ENCODE peak calls at places on chromosomes 7 and 10, in five cellular contexts. One of them, this sample, is unnamed.

GRCh38 chr10:100878291-100878910 is 34.4 kb upstream of the SLF2 start:
- DNase-seq in adrenal gland: peak
- DNase-seq in transverse colon: peak
- DNase-seq in heart left ventricle: peak
- DNase-seq in testis: peak
- DNase-seq in this sample: peak

GRCh38 chr10:102400061-102400460 is 4.6 kb downstream of the NFKB2 start:
- DNase-seq in adrenal gland: no peak
- DNase-seq in transverse colon: no peak
- DNase-seq in heart left ventricle: no peak
- DNase-seq in testis: no peak
- DNase-seq in this sample: no peak

GRCh38 chr10:34236927-34237326 is 578.2 kb downstream of the PARD3 start:
- DNase-seq in adrenal gland: no peak
- DNase-seq in transverse colon: no peak
- DNase-seq in heart left ventricle: no peak
- DNase-seq in testis: no peak
- DNase-seq in this sample: no peak

GRCh38 chr7:27689045-27689877 is 26.6 kb upstream of the HIBADH start:
- DNase-seq in adrenal gland: peak
- DNase-seq in transverse colon: peak
- DNase-seq in heart left ventricle: no peak
- DNase-seq in testis: peak
- DNase-seq in this sample: peak

GRCh38 chr7:27579565-27579964 is 83.1 kb downstream of the HIBADH start:
- DNase-seq in adrenal gland: no peak
- DNase-seq in transverse colon: no peak
- DNase-seq in heart left ventricle: no peak
- DNase-seq in testis: no peak
- DNase-seq in this sample: no peak

GRCh38 chr10:13862541-13863233 is 275.9 kb downstream of the PRPF18 start:
- DNase-seq in adrenal gland: no peak
- DNase-seq in transverse colon: no peak
- DNase-seq in heart left ventricle: no peak
- DNase-seq in testis: no peak
- DNase-seq in this sample: no peak

GRCh38 chr10:97734021-97734420 is 2.9 kb upstream of the ZFYVE27 start:
- DNase-seq in adrenal gland: no peak
- DNase-seq in transverse colon: no peak
- DNase-seq in heart left ventricle: no peak
- DNase-seq in testis: no peak
- DNase-seq in this sample: no peak

GRCh38 chr10:73083234-73083633 is 13.4 kb downstream of the P4HA1 start:
- DNase-seq in adrenal gland: no peak
- DNase-seq in transverse colon: no peak
- DNase-seq in heart left ventricle: no peak
- DNase-seq in testis: no peak
- DNase-seq in this sample: no peak

GRCh38 chr7:39428221-39428620 is 138.0 kb upstream of the YAE1 start:
- DNase-seq in adrenal gland: no peak
- DNase-seq in transverse colon: no peak
- DNase-seq in heart left ventricle: no peak
- DNase-seq in testis: no peak
- DNase-seq in this sample: no peak

GRCh38 chr7:88885131-88885530 is 89.6 kb upstream of the TEX47 start:
- DNase-seq in adrenal gland: no peak
- DNase-seq in transverse colon: no peak
- DNase-seq in heart left ventricle: no peak
- DNase-seq in testis: no peak
- DNase-seq in this sample: no peak

GRCh38 chr10:80581469-80581835 is 43.8 kb downstream of the SH2D4B start:
- DNase-seq in adrenal gland: no peak
- DNase-seq in transverse colon: peak
- DNase-seq in heart left ventricle: no peak
- DNase-seq in testis: no peak
- DNase-seq in this sample: no peak

GRCh38 chr10:103695584-103696005 is 159.8 kb downstream of the SH3PXD2A start:
- DNase-seq in adrenal gland: no peak
- DNase-seq in transverse colon: peak
- DNase-seq in heart left ventricle: no peak
- DNase-seq in testis: peak
- DNase-seq in this sample: no peak

GRCh38 chr10:12907651-12908050 is 93.9 kb downstream of the CCDC3 start:
- DNase-seq in adrenal gland: no peak
- DNase-seq in transverse colon: no peak
- DNase-seq in heart left ventricle: peak
- DNase-seq in testis: no peak
- DNase-seq in this sample: no peak

GRCh38 chr7:157983442-157984137 is 604.0 kb downstream of the PTPRN2 start:
- DNase-seq in adrenal gland: no peak
- DNase-seq in transverse colon: no peak
- DNase-seq in heart left ventricle: no peak
- DNase-seq in testis: no peak
- DNase-seq in this sample: no peak

GRCh38 chr10:118953999-118954398 is 75.5 kb upstream of the NANOS1 start:
- DNase-seq in adrenal gland: no peak
- DNase-seq in transverse colon: no peak
- DNase-seq in heart left ventricle: no peak
- DNase-seq in testis: peak
- DNase-seq in this sample: no peak

GRCh38 chr7:23298141-23298851 is 843 bp upstream of the MALSU1 start:
- DNase-seq in adrenal gland: peak
- DNase-seq in transverse colon: no peak
- DNase-seq in heart left ventricle: no peak
- DNase-seq in testis: no peak
- DNase-seq in this sample: peak

GRCh38 chr7:98148607-98149006 is 41.9 kb downstream of the LMTK2 start:
- DNase-seq in adrenal gland: no peak
- DNase-seq in transverse colon: no peak
- DNase-seq in heart left ventricle: no peak
- DNase-seq in testis: no peak
- DNase-seq in this sample: no peak

GRCh38 chr10:104349623-104350142 is 4.0 kb upstream of the CFAP58 start:
- DNase-seq in adrenal gland: no peak
- DNase-seq in transverse colon: peak
- DNase-seq in heart left ventricle: no peak
- DNase-seq in testis: no peak
- DNase-seq in this sample: peak

DNA sequence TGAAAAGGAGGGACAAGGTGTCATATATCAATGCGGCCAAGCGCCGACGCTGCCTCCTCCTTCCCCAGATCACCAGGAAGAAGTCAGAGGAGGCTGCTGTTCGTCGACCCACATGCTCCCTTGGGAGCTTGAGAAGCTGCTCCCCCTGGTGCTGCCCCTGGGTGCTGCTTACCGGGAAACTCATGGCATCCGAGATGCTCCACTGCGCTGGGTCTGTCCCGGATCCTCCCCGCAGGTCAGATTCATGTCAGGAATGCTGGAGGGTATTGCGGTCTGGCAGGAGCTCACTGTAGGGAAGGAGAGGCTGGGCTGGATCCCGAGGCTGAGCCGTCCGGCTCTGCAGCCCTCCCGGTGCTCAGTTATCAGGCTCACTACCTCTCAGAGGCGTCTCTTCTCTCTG is 123.7 kb upstream of the FAM20C start:
- DNase-seq in adrenal gland: no peak
- DNase-seq in transverse colon: no peak
- DNase-seq in heart left ventricle: no peak
- DNase-seq in testis: no peak
- DNase-seq in this sample: no peak
- TF ChIP-seq CTCF in adrenal gland: no peak
- TF ChIP-seq CTCF in transverse colon: no peak
- TF ChIP-seq CTCF in heart left ventricle: no peak
- TF ChIP-seq CTCF in testis: no peak
- TF ChIP-seq CTCF in this sample: no peak

GRCh38 chr10:44016589-44017482 is 368.1 kb downstream of the CXCL12 start:
- DNase-seq in adrenal gland: no peak
- DNase-seq in transverse colon: no peak
- DNase-seq in heart left ventricle: no peak
- DNase-seq in testis: no peak
- DNase-seq in this sample: no peak
- H3K27ac ChIP-seq in adrenal gland: no peak
- H3K27ac ChIP-seq in transverse colon: no peak
- H3K27ac ChIP-seq in heart left ventricle: peak
- H3K27ac ChIP-seq in testis: no peak
- H3K27ac ChIP-seq in this sample: no peak

GRCh38 chr10:107966817-107967216 is 802.3 kb upstream of the SORCS1 start:
- DNase-seq in adrenal gland: no peak
- DNase-seq in transverse colon: no peak
- DNase-seq in heart left ventricle: no peak
- DNase-seq in testis: no peak
- DNase-seq in this sample: no peak
- TF ChIP-seq POLR2A in adrenal gland: no peak
- TF ChIP-seq POLR2A in transverse colon: no peak
- TF ChIP-seq POLR2A in heart left ventricle: no peak
- TF ChIP-seq POLR2A in testis: no peak
- TF ChIP-seq POLR2A in this sample: no peak

GRCh38 chr10:133358162-133358919 is 522 bp upstream of the FUOM start:
- DNase-seq in adrenal gland: no peak
- DNase-seq in transverse colon: no peak
- DNase-seq in heart left ventricle: no peak
- DNase-seq in testis: no peak
- DNase-seq in this sample: no peak

GRCh38 chr10:133356953-133357292 is 896 bp downstream of the FUOM start:
- DNase-seq in adrenal gland: no peak
- DNase-seq in transverse colon: no peak
- DNase-seq in heart left ventricle: no peak
- DNase-seq in testis: no peak
- DNase-seq in this sample: no peak

GRCh38 chr10:133356549-133356948 is 1.3 kb downstream of the FUOM start:
- DNase-seq in adrenal gland: no peak
- DNase-seq in transverse colon: no peak
- DNase-seq in heart left ventricle: no peak
- DNase-seq in testis: no peak
- DNase-seq in this sample: no peak

GRCh38 chr10:133358920-133359300 is 1.1 kb upstream of the FUOM start:
- DNase-seq in adrenal gland: no peak
- DNase-seq in transverse colon: no peak
- DNase-seq in heart left ventricle: no peak
- DNase-seq in testis: no peak
- DNase-seq in this sample: no peak

GRCh38 chr10:133357293-133358151 is at the start of gene FUOM:
- DNase-seq in adrenal gland: peak
- DNase-seq in transverse colon: peak
- DNase-seq in heart left ventricle: peak
- DNase-seq in testis: no peak
- DNase-seq in this sample: peak
- TF ChIP-seq CTCF in adrenal gland: no peak
- TF ChIP-seq CTCF in transverse colon: no peak
- TF ChIP-seq CTCF in heart left ventricle: no peak
- TF ChIP-seq CTCF in testis: no peak
- TF ChIP-seq CTCF in this sample: no peak

GRCh38 chr7:87075671-87076404 is 16.4 kb upstream of the ELAPOR2 start:
- DNase-seq in adrenal gland: no peak
- DNase-seq in transverse colon: no peak
- DNase-seq in heart left ventricle: no peak
- DNase-seq in testis: no peak
- DNase-seq in this sample: no peak
- H3K27ac ChIP-seq in adrenal gland: no peak
- H3K27ac ChIP-seq in transverse colon: no peak
- H3K27ac ChIP-seq in heart left ventricle: no peak
- H3K27ac ChIP-seq in testis: no peak
- H3K27ac ChIP-seq in this sample: no peak

GRCh38 chr7:106658504-106659368 is 2.2 kb downstream of the CCDC71L start:
- DNase-seq in adrenal gland: no peak
- DNase-seq in transverse colon: no peak
- DNase-seq in heart left ventricle: no peak
- DNase-seq in testis: no peak
- DNase-seq in this sample: no peak

GRCh38 chr7:106664343-106664742 is 3.4 kb upstream of the CCDC71L start:
- DNase-seq in adrenal gland: no peak
- DNase-seq in transverse colon: no peak
- DNase-seq in heart left ventricle: no peak
- DNase-seq in testis: no peak
- DNase-seq in this sample: no peak

GRCh38 chr7:106659369-106659962 is 1.5 kb downstream of the CCDC71L start:
- DNase-seq in adrenal gland: no peak
- DNase-seq in transverse colon: no peak
- DNase-seq in heart left ventricle: no peak
- DNase-seq in testis: no peak
- DNase-seq in this sample: no peak

GRCh38 chr7:106659963-106660861 is 746 bp downstream of the CCDC71L start:
- DNase-seq in adrenal gland: peak
- DNase-seq in transverse colon: peak
- DNase-seq in heart left ventricle: peak
- DNase-seq in testis: peak
- DNase-seq in this sample: peak

GRCh38 chr7:106660862-106661720 is at the start of gene CCDC71L:
- DNase-seq in adrenal gland: peak
- DNase-seq in transverse colon: peak
- DNase-seq in heart left ventricle: peak
- DNase-seq in testis: peak
- DNase-seq in this sample: peak
- TF ChIP-seq POLR2A in adrenal gland: peak
- TF ChIP-seq POLR2A in transverse colon: peak
- TF ChIP-seq POLR2A in heart left ventricle: no peak
- TF ChIP-seq POLR2A in testis: peak
- TF ChIP-seq POLR2A in this sample: peak

GRCh38 chr7:155007947-155008346 is 5.0 kb upstream of the PAXIP1 start:
- DNase-seq in adrenal gland: no peak
- DNase-seq in transverse colon: no peak
- DNase-seq in heart left ventricle: no peak
- DNase-seq in testis: no peak
- DNase-seq in this sample: no peak
- TF ChIP-seq CTCF in adrenal gland: peak
- TF ChIP-seq CTCF in transverse colon: no peak
- TF ChIP-seq CTCF in heart left ventricle: no peak
- TF ChIP-seq CTCF in testis: no peak
- TF ChIP-seq CTCF in this sample: peak

GRCh38 chr10:96645191-96645721 is 58.4 kb upstream of the TM9SF3 start:
- DNase-seq in adrenal gland: no peak
- DNase-seq in transverse colon: peak
- DNase-seq in heart left ventricle: peak
- DNase-seq in testis: no peak
- DNase-seq in this sample: peak
- H3K27ac ChIP-seq in adrenal gland: no peak
- H3K27ac ChIP-seq in transverse colon: peak
- H3K27ac ChIP-seq in heart left ventricle: peak
- H3K27ac ChIP-seq in testis: no peak
- H3K27ac ChIP-seq in this sample: peak

DNA sequence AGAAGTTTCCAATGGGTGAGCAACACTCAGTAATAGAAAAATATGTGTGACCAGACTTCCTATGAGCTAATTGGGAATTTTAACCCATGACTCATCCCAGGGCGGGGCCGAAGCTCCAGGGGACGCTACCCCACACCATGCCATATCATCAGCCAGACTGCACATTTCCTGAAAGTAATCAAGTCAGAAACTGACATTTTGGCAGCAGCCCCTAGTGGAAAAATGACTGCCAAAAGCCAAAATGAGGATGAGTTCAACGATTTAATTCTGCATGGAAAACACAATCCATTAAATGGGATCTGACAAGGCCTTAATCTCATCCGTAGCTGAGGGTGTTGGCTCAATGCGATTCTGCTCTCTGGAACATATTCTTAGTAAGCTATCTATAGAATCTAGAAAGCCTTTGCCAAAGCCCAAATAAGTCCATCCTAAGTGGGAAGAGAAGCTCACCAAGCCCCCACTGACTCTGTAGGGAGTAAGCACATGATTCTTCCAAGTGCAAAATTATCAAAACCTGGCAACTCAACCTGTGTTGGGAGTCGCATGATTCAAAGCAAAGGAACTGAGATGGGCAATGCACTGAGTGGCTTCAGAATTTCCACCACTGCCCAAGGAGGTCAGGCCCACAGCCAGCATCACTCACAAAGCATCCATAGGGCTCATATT is 93.1 kb upstream of the PDE1C start:
- DNase-seq in adrenal gland: no peak
- DNase-seq in transverse colon: peak
- DNase-seq in heart left ventricle: peak
- DNase-seq in testis: no peak
- DNase-seq in this sample: peak
- TF ChIP-seq POLR2A in adrenal gland: no peak
- TF ChIP-seq POLR2A in transverse colon: no peak
- TF ChIP-seq POLR2A in heart left ventricle: no peak
- TF ChIP-seq POLR2A in testis: no peak
- TF ChIP-seq POLR2A in this sample: no peak